ENCODE peak calls at places on chromosomes 5 and 9, in six cellular contexts. A, W, T, D, H and N are unnamed samples.

GRCh38 chr9:116156621-116157314 is 3.2 kb downstream of the PAPPA start:
- DNase-seq in D (peak), W (peak), T (peak), H (peak), A (peak), N (peak)

GRCh38 chr5:1319436-1320343 is 24.8 kb upstream of the TERT start:
- DNase-seq in A (no peak), T (peak), D (no peak), H (no peak), W (no peak), N (peak)

GRCh38 chr5:132182366-132183040 is 45.1 kb downstream of the P4HA2 start:
- DNase-seq in H (no peak), T (no peak), A (no peak), W (peak), D (peak), N (no peak)

GRCh38 chr9:107504585-107505455 is 15.3 kb upstream of the KLF4 start:
- DNase-seq in A (peak), H (peak), T (no peak), D (no peak), W (peak), N (no peak)

GRCh38 chr5:171462136-171462927 is 42.9 kb downstream of the FGF18 start:
- DNase-seq in H (no peak), A (no peak), T (no peak), D (peak), W (no peak), N (no peak)

GRCh38 chr9:93258818-93259489 is 75.0 kb downstream of the WNK2 start:
- DNase-seq in A (no peak), D (no peak), T (peak), W (no peak), H (no peak), N (peak)

GRCh38 chr5:139746691-139747582 is 48.7 kb upstream of the PSD2 start:
- DNase-seq in W (no peak), T (no peak), H (peak), A (no peak), D (peak), N (no peak)

GRCh38 chr9:130172858-130173461 is 756 bp downstream of the NCS1 start:
- DNase-seq in H (peak), T (no peak), D (no peak), A (peak), W (peak), N (no peak)

GRCh38 chr5:37838152-37838932 is 1.5 kb downstream of the GDNF start:
- DNase-seq in T (no peak), W (peak), D (peak), A (no peak), H (peak), N (no peak)

GRCh38 chr9:71646131-71646530 is 122.2 kb downstream of the CEMIP2 start:
- DNase-seq in D (no peak), A (peak), H (no peak), W (no peak), T (no peak), N (no peak)

GRCh38 chr9:36450110-36450732 is 50.2 kb upstream of the RNF38 start:
- DNase-seq in H (no peak), T (no peak), D (peak), A (peak), W (peak), N (no peak)

GRCh38 chr9:83473488-83473971 is 64.7 kb downstream of the FRMD3 start:
- DNase-seq in H (no peak), D (no peak), T (no peak), A (peak), W (no peak), N (no peak)

GRCh38 chr5:124584991-124585715 is 161.3 kb downstream of the ZNF608 start:
- DNase-seq in H (no peak), D (no peak), A (peak), T (no peak), W (no peak), N (no peak)

GRCh38 chr9:93094294-93095204 is 1.5 kb upstream of the CARD19 start:
- DNase-seq in H (peak), A (no peak), D (peak), W (peak), T (peak), N (no peak)

GRCh38 chr5:35087971-35088370 is 40.2 kb upstream of the AGXT2 start:
- DNase-seq in D (no peak), A (peak), H (no peak), T (no peak), W (no peak), N (no peak)

GRCh38 chr5:113118765-113119164 is 142.2 kb downstream of the DCP2 start:
- DNase-seq in A (no peak), H (no peak), W (no peak), T (no peak), D (no peak), N (no peak)